ENCODE peak calls at places on chromosomes 7 and 10, in ten cellular contexts. V is K562, Z is GM23248, F is IMR-90, I is neural progenitor cell, R is GM23338, L is neuronal stem cell, M is PC-9, W is hepatocyte, C is DND-41. N is an unnamed sample.

GRCh38 chr10:59470570-59470969 is 108.2 kb upstream of the FAM13C start:
- DNase-seq in I (no peak), V (no peak), C (no peak), R (peak), L (no peak), F (no peak), W (no peak), M (no peak), Z (no peak), N (no peak)

GRCh38 chr7:158976468-158976848 is 120.1 kb downstream of the DYNC2I1 start:
- DNase-seq in C (no peak), I (peak), Z (peak), F (no peak), M (no peak), R (no peak), W (no peak), L (no peak), V (no peak), N (no peak)

GRCh38 chr10:50470345-50470744 is 153.4 kb downstream of the SGMS1 start:
- DNase-seq in V (no peak), L (no peak), M (no peak), I (peak), F (no peak), C (no peak), W (no peak), Z (peak), R (peak), N (peak)

GRCh38 chr10:84054743-84055142 is 84.6 kb upstream of the GHITM start:
- DNase-seq in I (no peak), C (no peak), W (no peak), V (no peak), L (no peak), F (no peak), Z (no peak), R (peak), M (no peak), N (no peak)

GRCh38 chr7:81715984-81716588 is 53.8 kb downstream of the HGF start:
- DNase-seq in Z (peak), C (no peak), V (no peak), L (peak), I (peak), M (peak), F (peak), W (peak), R (peak), N (peak)

GRCh38 chr10:108597031-108597430 is 1326.3 kb downstream of the XPNPEP1 start:
- DNase-seq in R (no peak), C (no peak), V (no peak), I (no peak), L (no peak), W (no peak), Z (peak), M (no peak), F (no peak), N (peak)

GRCh38 chr10:78523453-78523852 is 489.8 kb downstream of the RPS24 start:
- DNase-seq in Z (no peak), L (no peak), F (no peak), C (no peak), M (no peak), V (no peak), I (no peak), W (no peak), R (no peak), N (no peak)

GRCh38 chr7:112771166-112771565 is 19.0 kb downstream of the TMEM168 start:
- DNase-seq in W (no peak), M (no peak), C (no peak), R (no peak), V (no peak), L (no peak), Z (no peak), F (no peak), I (no peak), N (no peak)

GRCh38 chr10:117339569-117339968 is 35.7 kb downstream of the PDZD8 start:
- DNase-seq in L (no peak), V (no peak), Z (peak), R (no peak), C (no peak), M (no peak), F (peak), I (no peak), W (no peak), N (peak)

GRCh38 chr10:95341716-95342130 is 50.9 kb upstream of the PDLIM1 start:
- DNase-seq in C (no peak), L (no peak), V (no peak), F (peak), W (no peak), R (no peak), M (no peak), I (no peak), Z (peak), N (peak)

GRCh38 chr7:119167431-119167830 is 942.9 kb downstream of the ANKRD7 start:
- DNase-seq in V (no peak), C (no peak), W (no peak), M (no peak), Z (no peak), L (no peak), F (no peak), R (no peak), I (no peak), N (no peak)

GRCh38 chr7:1403844-1404404 is 55.3 kb downstream of the MICALL2 start:
- DNase-seq in F (peak), I (peak), C (no peak), W (peak), V (no peak), L (peak), Z (peak), M (no peak), R (peak), N (peak)

GRCh38 chr7:16428672-16429071 is 7.3 kb upstream of the CRPPA start:
- DNase-seq in W (no peak), V (no peak), Z (peak), F (peak), M (peak), L (no peak), C (no peak), R (no peak), I (no peak), N (peak)

GRCh38 chr7:133365892-133366291 is 113.0 kb downstream of the EXOC4 start:
- DNase-seq in Z (peak), L (no peak), W (no peak), C (no peak), F (peak), M (no peak), V (no peak), R (no peak), I (no peak), N (peak)

GRCh38 chr10:26556756-26557640 is 118.9 kb downstream of the APBB1IP start:
- DNase-seq in M (peak), L (peak), Z (peak), C (peak), V (peak), W (peak), R (peak), F (peak), I (peak), N (peak)
- H2AFZ ChIP-seq in M (no peak), L (no peak), Z (peak), C (no peak), V (no peak), W (no peak), R (no peak), F (no peak), I (peak), N (no peak)

DNA sequence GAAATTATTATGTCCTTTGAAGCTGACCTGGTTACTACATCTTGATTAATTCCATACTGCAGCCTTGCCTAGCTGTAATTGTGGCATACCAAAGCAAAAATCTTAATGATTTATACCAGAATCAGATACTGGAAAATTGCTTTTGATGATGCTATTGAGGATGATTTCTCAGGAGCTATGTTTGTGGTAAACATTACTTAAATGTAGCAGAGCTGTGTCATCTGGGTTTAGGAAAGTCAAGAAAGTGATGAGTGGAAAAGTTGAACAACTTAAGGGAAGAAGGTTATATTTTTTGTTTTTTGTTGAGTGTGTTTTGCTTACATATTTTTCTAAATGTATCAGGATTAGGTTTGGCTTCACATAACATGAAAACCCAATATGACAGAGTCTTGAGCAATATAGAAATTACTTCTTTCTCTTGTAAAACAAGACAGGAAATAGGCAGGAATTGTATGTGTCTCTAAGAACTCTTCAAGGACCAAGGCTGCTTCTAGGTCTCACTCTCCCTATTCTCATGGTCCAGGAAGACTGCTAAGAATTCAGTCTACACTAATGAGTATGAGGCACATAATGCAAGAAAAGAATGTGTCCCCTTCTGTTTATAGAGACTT is 87.6 kb upstream of the MTPN start:
- DNase-seq in C (no peak), V (no peak), M (no peak), L (no peak), I (no peak), R (no peak), Z (no peak), W (no peak), F (no peak), N (no peak)
- H3K27ac ChIP-seq in C (no peak), V (peak), M (no peak), L (no peak), I (no peak), R (no peak), Z (no peak), W (peak), F (no peak), N (no peak)

GRCh38 chr10:21519327-21519933 is 6.1 kb downstream of the SKIDA1 start:
- DNase-seq in I (peak), R (no peak), F (no peak), L (no peak), M (no peak), C (no peak), Z (peak), W (no peak), V (no peak), N (peak)
- H2AFZ ChIP-seq in I (no peak), R (no peak), F (peak), L (no peak), M (peak), C (no peak), Z (peak), W (peak), V (no peak), N (peak)

GRCh38 chr10:5632430-5632829 is 34.0 kb downstream of the ASB13 start:
- DNase-seq in W (peak), C (no peak), I (no peak), Z (peak), L (no peak), R (no peak), F (no peak), M (peak), V (no peak), N (peak)
- H3K27ac ChIP-seq in W (peak), C (no peak), I (no peak), Z (no peak), L (no peak), R (no peak), F (no peak), M (no peak), V (no peak), N (no peak)

GRCh38 chr10:103872137-103872933 is 17.0 kb upstream of the SH3PXD2A start:
- DNase-seq in I (no peak), M (peak), F (peak), Z (peak), W (no peak), L (no peak), C (no peak), R (no peak), V (no peak), N (peak)

GRCh38 chr10:103877861-103878260 is 22.5 kb upstream of the SH3PXD2A start:
- DNase-seq in I (no peak), C (no peak), W (no peak), V (no peak), Z (no peak), M (no peak), R (no peak), F (no peak), L (no peak), N (no peak)

GRCh38 chr10:103871006-103871405 is 15.6 kb upstream of the SH3PXD2A start:
- DNase-seq in R (no peak), V (no peak), F (no peak), Z (no peak), M (no peak), I (no peak), W (no peak), C (no peak), L (no peak), N (no peak)

GRCh38 chr10:103876155-103876554 is 20.8 kb upstream of the SH3PXD2A start:
- DNase-seq in M (no peak), I (no peak), C (no peak), R (no peak), V (no peak), L (no peak), F (no peak), Z (no peak), W (no peak), N (no peak)

GRCh38 chr10:103874730-103875129 is 19.4 kb upstream of the SH3PXD2A start:
- DNase-seq in V (no peak), Z (no peak), W (no peak), F (no peak), M (no peak), C (no peak), R (no peak), I (no peak), L (no peak), N (no peak)
- H2AFZ ChIP-seq in V (no peak), Z (no peak), W (no peak), F (no peak), M (no peak), C (no peak), R (no peak), I (no peak), L (no peak), N (no peak)

N was measured in fibroblast of lung.